ENCODE peak calls at places on chromosomes 12 and 14, in nine cellular contexts. V is neuronal stem cell, H is AG09309, D is tibial artery, E is thoracic aorta, B is A549, L is esophagus squamous epithelium, C is heart left ventricle, Q is iPS DF 6.9. Y is an unnamed sample.

GRCh38 chr12:106903241-106903950 is 52.3 kb upstream of the TMEM263 start:
- DNase-seq in V (peak; percentile 54), H (no peak), D (peak; percentile 77), E (peak; percentile 20), B (peak; percentile 47), L (no peak), C (peak; percentile 76), Q (peak; percentile 48), Y (no peak)

GRCh38 chr12:65867428-65867827 is 43.1 kb downstream of the HMGA2 start:
- DNase-seq in V (no peak), H (peak; percentile 87), D (no peak), E (no peak), B (no peak), L (no peak), C (no peak), Q (no peak), Y (no peak)

GRCh38 chr12:54431911-54432814 is 13.1 kb upstream of the ITGA5 start:
- DNase-seq in V (no peak), H (peak; percentile 42), D (peak; percentile 96), E (peak; percentile 83), B (peak; percentile 70), L (no peak), C (peak; percentile 90), Q (no peak), Y (no peak)

GRCh38 chr12:108686753-108687152 is 44.6 kb downstream of the CORO1C start:
- DNase-seq in V (no peak), H (no peak), D (no peak), E (no peak), B (no peak), L (no peak), C (peak; percentile 73), Q (no peak), Y (no peak)

GRCh38 chr14:29911815-29912214 is 15.8 kb downstream of the PRKD1 start:
- DNase-seq in V (no peak), H (no peak), D (no peak), E (no peak), B (no peak), L (no peak), C (no peak), Q (no peak), Y (no peak)

GRCh38 chr12:39451977-39452376 is 9.1 kb upstream of the KIF21A start:
- DNase-seq in V (no peak), H (no peak), D (no peak), E (no peak), B (no peak), L (no peak), C (no peak), Q (peak; percentile 52), Y (no peak)

GRCh38 chr14:103683139-103683538 is 32.1 kb downstream of the XRCC3 start:
- DNase-seq in V (no peak), H (no peak), D (no peak), E (no peak), B (no peak), L (no peak), C (no peak), Q (no peak), Y (no peak)

GRCh38 chr14:68546839-68547238 is 246.0 kb downstream of the ZFP36L1 start:
- DNase-seq in V (no peak), H (peak; percentile 76), D (no peak), E (no peak), B (peak; percentile 25), L (no peak), C (no peak), Q (no peak), Y (no peak)

GRCh38 chr12:65140738-65141137 is 19.6 kb upstream of the WIF1 start:
- DNase-seq in V (no peak), H (no peak), D (no peak), E (no peak), B (no peak), L (no peak), C (no peak), Q (no peak), Y (no peak)

GRCh38 chr12:42332301-42332894 is 6.4 kb downstream of the PPHLN1 start:
- DNase-seq in V (no peak), H (no peak), D (no peak), E (no peak), B (peak; percentile 66), L (no peak), C (no peak), Q (no peak), Y (no peak)

GRCh38 chr12:79373896-79374499 is 316.8 kb downstream of the PAWR start:
- DNase-seq in V (no peak), H (no peak), D (no peak), E (no peak), B (peak; percentile 62), L (no peak), C (no peak), Q (no peak), Y (no peak)

GRCh38 chr12:98894412-98895085 is 249.5 kb downstream of the APAF1 start:
- DNase-seq in V (no peak), H (no peak), D (no peak), E (no peak), B (no peak), L (no peak), C (no peak), Q (no peak), Y (no peak)

GRCh38 chr12:104695453-104696148 is 238.9 kb downstream of the CHST11 start:
- DNase-seq in V (no peak), H (peak; percentile 63), D (peak; percentile 86), E (peak; percentile 58), B (no peak), L (no peak), C (no peak), Q (no peak), Y (no peak)

GRCh38 chr14:81169711-81170103 is 51.1 kb downstream of the GTF2A1 start:
- DNase-seq in V (no peak), H (no peak), D (peak; percentile 83), E (no peak), B (no peak), L (no peak), C (peak; percentile 70), Q (no peak), Y (no peak)
- H3K4me3 ChIP-seq in V (peak overlapping the region; percentile 82), H (peak overlapping the region; percentile 82), D (peak overlapping the region; percentile 61), E (peak overlapping the region; percentile 73), B (peak overlapping the region; percentile 62), L (peak overlapping the region; percentile 75), C (peak overlapping the region; percentile 72), Q (peak overlapping the region; percentile 42), Y (peak overlapping the region; percentile 61)

DNA sequence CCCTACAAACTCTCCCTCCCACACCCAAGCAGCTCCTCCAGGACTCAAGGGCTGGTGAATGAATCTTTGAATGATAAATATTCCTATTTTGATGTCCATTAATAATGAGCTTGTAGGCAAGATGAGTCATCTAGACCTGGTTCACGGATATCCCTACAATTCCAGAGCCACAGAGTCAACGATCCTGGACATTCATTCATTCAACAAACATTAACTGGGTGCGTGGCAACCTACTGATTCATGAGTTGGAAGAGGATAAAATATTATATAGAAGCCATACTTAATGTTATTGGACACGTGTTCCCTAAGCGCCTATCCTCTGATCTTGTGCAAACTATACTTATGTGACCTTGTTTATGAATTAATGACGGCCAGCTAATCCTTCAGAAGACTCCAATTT is 420 bp upstream of the OTUB2 start:
- DNase-seq in V (no peak), H (no peak), D (no peak), E (no peak), B (no peak), L (no peak), C (no peak), Q (no peak), Y (no peak)
- H3K4me3 ChIP-seq in V (no peak overlapping the region), H (no peak overlapping the region), D (peak overlapping the region; percentile 55), E (peak overlapping the region; percentile 78), B (peak overlapping the region; percentile 70), L (peak overlapping the region; percentile 76), C (no peak overlapping the region), Q (no peak overlapping the region), Y (peak overlapping the region; percentile 43)

DNA sequence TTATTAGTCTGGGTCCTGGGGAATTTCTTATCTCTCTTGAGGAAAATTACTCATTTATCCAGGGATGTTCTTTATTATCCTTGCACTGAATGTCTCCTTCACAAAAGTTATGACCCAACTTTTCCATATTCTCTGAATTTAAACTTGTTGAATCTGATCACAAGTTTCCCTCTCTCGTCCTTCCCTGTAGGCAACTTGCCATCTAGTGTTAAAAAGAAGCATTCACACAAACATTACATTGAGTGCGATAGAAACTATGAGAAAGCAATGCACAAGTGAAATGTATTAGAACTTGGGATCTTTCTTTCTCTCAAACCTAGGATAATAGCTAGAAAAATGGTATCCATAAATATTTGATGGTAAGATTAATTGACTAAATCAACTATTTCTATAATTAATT is 608.4 kb downstream of the FSCB start:
- DNase-seq in V (no peak), H (no peak), D (no peak), E (no peak), B (peak; percentile 0), L (no peak), C (no peak), Q (no peak), Y (no peak)
- H3K4me3 ChIP-seq in V (no peak overlapping the region), H (no peak overlapping the region), D (no peak overlapping the region), E (no peak overlapping the region), B (no peak overlapping the region), L (no peak overlapping the region), C (no peak overlapping the region), Q (no peak overlapping the region), Y (no peak overlapping the region)

GRCh38 chr14:24535737-24536136 is 27.7 kb upstream of the CMA1 start:
- DNase-seq in V (no peak), H (no peak), D (no peak), E (no peak), B (no peak), L (no peak), C (no peak), Q (no peak), Y (no peak)
- H3K4me3 ChIP-seq in V (no peak overlapping the region), H (no peak overlapping the region), D (no peak overlapping the region), E (no peak overlapping the region), B (no peak overlapping the region), L (no peak overlapping the region), C (no peak overlapping the region), Q (no peak overlapping the region), Y (no peak overlapping the region)

DNA sequence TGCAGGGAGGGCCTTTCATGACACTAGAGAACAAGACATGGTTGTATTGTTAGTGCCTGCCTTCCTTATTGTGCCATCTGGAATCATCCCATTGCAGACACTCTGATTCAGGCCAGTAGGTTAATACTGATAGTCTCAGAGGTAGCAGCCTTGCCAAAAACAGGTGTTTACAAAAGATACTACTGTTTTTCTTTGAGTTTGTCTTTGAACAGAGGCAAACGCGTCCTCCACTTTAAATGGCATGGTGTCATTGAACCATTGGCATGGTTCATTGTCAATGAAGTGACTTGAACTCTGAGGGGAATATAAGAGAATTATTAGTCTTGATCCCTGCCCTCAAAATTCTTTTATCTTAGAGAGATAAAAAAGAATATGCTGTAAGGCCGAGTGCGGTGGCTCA is 4.2 kb downstream of the FNTB start:
- DNase-seq in V (no peak), H (no peak), D (no peak), E (no peak), B (no peak), L (no peak), C (no peak), Q (no peak), Y (no peak)
- H3K4me3 ChIP-seq in V (no peak overlapping the region), H (no peak overlapping the region), D (no peak overlapping the region), E (no peak overlapping the region), B (no peak overlapping the region), L (no peak overlapping the region), C (no peak overlapping the region), Q (no peak overlapping the region), Y (no peak overlapping the region)

Y was measured in Panc1.